ENCODE peak calls at places on chromosomes 11 and 22, in seven cellular contexts. P is heart left ventricle, H is prostate gland, D is ovary, W is A549, O is body of pancreas, Q is sigmoid colon. K is an unnamed sample.

GRCh38 chr11:84922212-84922805 is 704.8 kb downstream of the DLG2 start:
- DNase-seq in P (peak; percentile 17), H (no peak), D (no peak), W (no peak), O (no peak), Q (no peak), K (no peak)

GRCh38 chr22:40727607-40728325 is 48.5 kb downstream of the MCHR1 start:
- DNase-seq in P (no peak), H (no peak), D (no peak), W (no peak), O (no peak), Q (no peak), K (no peak)

GRCh38 chr11:87266751-87267150 is 229.0 kb downstream of the TMEM135 start:
- DNase-seq in P (no peak), H (no peak), D (no peak), W (no peak), O (no peak), Q (no peak), K (no peak)

GRCh38 chr11:12853325-12853651 is 155.8 kb upstream of the RASSF10 start:
- DNase-seq in P (no peak), H (no peak), D (no peak), W (no peak), O (no peak), Q (no peak), K (no peak)

GRCh38 chr11:57896641-57897145 is 127.0 kb upstream of the OR9Q1 start:
- DNase-seq in P (no peak), H (no peak), D (no peak), W (no peak), O (no peak), Q (no peak), K (no peak)

GRCh38 chr11:13287026-13287425 is 9.4 kb downstream of the BMAL1 start:
- DNase-seq in P (no peak), H (no peak), D (no peak), W (no peak), O (no peak), Q (no peak), K (no peak)

GRCh38 chr11:82771781-82772180 is 38.1 kb upstream of the FAM181B start:
- DNase-seq in P (no peak), H (no peak), D (no peak), W (no peak), O (no peak), Q (no peak), K (no peak)

GRCh38 chr11:6377902-6378694 is 12.2 kb upstream of the SMPD1 start:
- DNase-seq in P (no peak), H (no peak), D (no peak), W (no peak), O (no peak), Q (no peak), K (no peak)

GRCh38 chr11:17076517-17077239 is 789 bp downstream of the RPS13 start:
- DNase-seq in P (no peak), H (no peak), D (no peak), W (no peak), O (no peak), Q (no peak), K (no peak)

GRCh38 chr11:36002796-36003195 is 58.9 kb downstream of the LDLRAD3 start:
- DNase-seq in P (no peak), H (no peak), D (no peak), W (no peak), O (no peak), Q (no peak), K (no peak)

GRCh38 chr22:49807129-49807528 is 20.5 kb downstream of the BRD1 start:
- DNase-seq in P (no peak), H (no peak), D (no peak), W (no peak), O (no peak), Q (no peak), K (no peak)

GRCh38 chr11:9565822-9566560 is 7.5 kb upstream of the WEE1 start:
- DNase-seq in P (no peak), H (peak; percentile 63), D (no peak), W (peak; percentile 99), O (peak; percentile 66), Q (peak; percentile 86), K (peak; percentile 82)

GRCh38 chr22:49010901-49011300 is 816.8 kb downstream of the BRD1 start:
- DNase-seq in P (peak; percentile 2), H (no peak), D (no peak), W (no peak), O (no peak), Q (peak; percentile 32), K (no peak)

GRCh38 chr11:78074756-78075155 is 4.9 kb downstream of the NDUFC2 start:
- DNase-seq in P (no peak), H (no peak), D (no peak), W (no peak), O (no peak), Q (no peak), K (no peak)

DNA sequence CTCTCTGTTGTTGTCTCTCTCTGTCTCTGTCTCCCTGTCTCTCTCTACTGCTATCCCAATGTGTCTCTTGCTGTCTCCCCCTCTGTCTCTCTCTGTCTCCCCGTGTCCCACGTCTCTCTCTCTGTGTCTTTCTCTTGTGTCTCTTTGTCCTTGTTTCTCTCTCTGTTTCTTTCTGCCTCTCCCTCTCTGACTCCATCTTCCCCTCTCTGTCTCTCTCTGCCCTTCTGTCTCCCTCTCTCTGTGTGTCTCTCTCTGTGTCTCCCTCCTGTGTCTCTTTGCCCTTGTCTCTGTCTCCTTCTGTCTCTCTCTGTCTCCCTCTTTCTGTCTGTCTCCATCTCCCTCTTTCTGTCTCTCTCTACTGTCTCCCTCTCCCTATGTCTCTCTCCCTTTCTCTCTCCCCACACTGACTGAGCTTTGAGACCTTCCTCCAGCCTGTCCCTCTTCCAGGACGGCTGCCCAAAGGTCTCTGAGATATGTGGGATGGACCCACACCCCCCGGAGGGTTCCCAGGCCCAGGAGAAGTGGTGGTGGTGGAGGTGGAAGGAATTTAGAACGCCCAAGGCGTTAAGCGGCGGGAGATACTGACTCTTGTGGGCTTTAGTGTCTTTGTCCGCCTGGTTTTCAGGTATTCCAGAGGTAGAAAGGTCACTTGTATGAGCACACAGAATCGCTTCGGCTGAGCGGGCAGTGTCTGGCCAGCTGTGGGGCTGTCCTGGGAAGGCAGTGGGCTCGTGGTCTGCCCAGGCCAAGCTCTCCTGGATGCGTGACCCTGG is 65.5 kb upstream of the CCND1 start:
- DNase-seq in P (no peak), H (no peak), D (no peak), W (no peak), O (no peak), Q (no peak), K (no peak)
- TF ChIP-seq POLR2A in P (no peak), H (no peak), D (no peak), W (no peak), O (no peak), Q (no peak), K (no peak)

GRCh38 chr11:118435233-118435892 is 929 bp upstream of the KMT2A start:
- DNase-seq in P (peak; percentile 59), H (peak; percentile 26), D (peak; percentile 61), W (peak; percentile 37), O (peak; percentile 52), Q (peak; percentile 72), K (no peak)
- TF ChIP-seq POLR2A in P (no peak), H (no peak), D (no peak), W (peak; percentile 51), O (no peak), Q (no peak), K (peak; percentile 30)

GRCh38 chr11:108616549-108616948 is 23.0 kb upstream of the EXPH5 start:
- DNase-seq in P (no peak), H (no peak), D (no peak), W (peak; percentile 88), O (no peak), Q (no peak), K (peak; percentile 50)

GRCh38 chr11:108618529-108618928 is 25.0 kb upstream of the EXPH5 start:
- DNase-seq in P (no peak), H (no peak), D (no peak), W (no peak), O (no peak), Q (no peak), K (no peak)

GRCh38 chr11:108624196-108624925 is 30.8 kb upstream of the EXPH5 start:
- DNase-seq in P (no peak), H (no peak), D (no peak), W (no peak), O (no peak), Q (no peak), K (no peak)

GRCh38 chr11:108617055-108617454 is 23.5 kb upstream of the EXPH5 start:
- DNase-seq in P (no peak), H (no peak), D (no peak), W (no peak), O (no peak), Q (no peak), K (no peak)

GRCh38 chr11:108620958-108621772 is 27.6 kb upstream of the EXPH5 start:
- DNase-seq in P (no peak), H (no peak), D (no peak), W (peak; percentile 27), O (no peak), Q (no peak), K (no peak)
- TF ChIP-seq POLR2A in P (no peak), H (no peak), D (no peak), W (no peak), O (no peak), Q (no peak), K (no peak)

GRCh38 chr11:64802370-64803162 is 448 bp downstream of the MAP4K2 start:
- DNase-seq in P (no peak), H (no peak), D (no peak), W (no peak), O (no peak), Q (peak; percentile 69), K (no peak)
- TF ChIP-seq POLR2A in P (no peak), H (no peak), D (no peak), W (peak; percentile 24), O (no peak), Q (no peak), K (peak; percentile 46)

DNA sequence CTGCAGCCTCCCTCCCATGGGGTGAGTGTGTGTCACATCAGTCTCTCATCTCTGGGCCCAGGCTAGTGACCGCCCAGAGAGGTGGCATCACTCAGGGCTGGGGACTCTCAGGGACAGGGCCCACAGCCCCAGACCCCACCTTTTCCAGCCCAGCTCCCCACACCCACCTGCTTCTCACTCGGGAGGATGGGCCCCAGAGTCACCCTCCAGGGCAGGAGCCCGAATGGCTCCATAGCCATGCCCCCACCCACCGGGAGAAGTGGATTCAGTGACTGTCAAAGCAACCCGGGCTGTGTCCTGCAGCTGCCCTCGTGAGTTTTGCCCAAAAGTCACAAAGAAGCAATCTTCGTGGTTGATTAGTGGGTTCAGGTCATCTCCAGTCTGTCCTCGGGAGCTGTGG is 26.0 kb downstream of the PARVG start:
- DNase-seq in P (no peak), H (no peak), D (no peak), W (no peak), O (no peak), Q (peak; percentile 54), K (no peak)
- TF ChIP-seq POLR2A in P (no peak), H (no peak), D (no peak), W (no peak), O (no peak), Q (no peak), K (no peak)

K was measured in H54.